ENCODE peak calls at places on chromosomes 1 and 21, in seven cellular contexts. I, A, E, W, C, D and S are unnamed samples.
A peak's percentile ranks its signal among the peaks of the same experiment; 100 is the strongest.

GRCh38 chr1:24872446-24872845 is 57.6 kb downstream of the RUNX3 start:
- ATAC-seq in I (no peak), A (no peak), E (peak; percentile 21), W (peak; percentile 43), C (no peak), D (no peak), S (no peak)

GRCh38 chr1:179229214-179230140 is at the start of gene ABL2:
- ATAC-seq in I (peak; percentile 77), A (peak; percentile 74), E (peak; percentile 80), W (peak; percentile 90), C (peak; percentile 78), D (peak; percentile 66), S (peak; percentile 69)

GRCh38 chr1:113751516-113751915 is 7.8 kb downstream of the PHTF1 start:
- ATAC-seq in I (no peak), A (no peak), E (no peak), W (no peak), C (no peak), D (no peak), S (no peak)

GRCh38 chr1:163974120-163974519 is 584.9 kb upstream of the PBX1 start:
- ATAC-seq in I (no peak), A (no peak), E (no peak), W (no peak), C (no peak), D (no peak), S (no peak)

GRCh38 chr1:6912507-6912906 is 127.3 kb downstream of the CAMTA1 start:
- ATAC-seq in I (no peak), A (no peak), E (no peak), W (no peak), C (peak; percentile 4), D (no peak), S (no peak)

GRCh38 chr1:15714438-15715136 is 21.5 kb upstream of the SLC25A34 start:
- ATAC-seq in I (no peak), A (peak; percentile 90), E (no peak), W (peak; percentile 75), C (peak; percentile 52), D (no peak), S (peak; percentile 88)

GRCh38 chr1:119285482-119285881 is 83.1 kb upstream of the HAO2 start:
- ATAC-seq in I (no peak), A (peak; percentile 93), E (no peak), W (peak; percentile 51), C (peak; percentile 62), D (no peak), S (no peak)

GRCh38 chr1:70429219-70429618 is 18.2 kb downstream of the CTH start:
- ATAC-seq in I (no peak), A (peak; percentile 42), E (no peak), W (no peak), C (no peak), D (peak; percentile 32), S (no peak)

GRCh38 chr1:11522400-11523235 is 43.7 kb downstream of the DISP3 start:
- ATAC-seq in I (no peak), A (no peak), E (no peak), W (no peak), C (no peak), D (no peak), S (no peak)

GRCh38 chr1:169729991-169730390 is 3.9 kb downstream of the SELE start:
- ATAC-seq in I (no peak), A (no peak), E (no peak), W (no peak), C (no peak), D (no peak), S (no peak)

GRCh38 chr1:199778324-199778955 is 249.1 kb upstream of the NR5A2 start:
- ATAC-seq in I (no peak), A (no peak), E (no peak), W (no peak), C (no peak), D (peak; percentile 46), S (no peak)

GRCh38 chr1:159915571-159916239 is 9.6 kb downstream of the TAGLN2 start:
- ATAC-seq in I (no peak), A (no peak), E (no peak), W (no peak), C (no peak), D (no peak), S (no peak)

GRCh38 chr21:42298237-42298636 is 17.0 kb downstream of the TFF3 start:
- ATAC-seq in I (no peak), A (no peak), E (no peak), W (no peak), C (no peak), D (peak; percentile 57), S (no peak)

GRCh38 chr1:9737057-9737456 is 85.5 kb downstream of the PIK3CD start:
- ATAC-seq in I (no peak), A (no peak), E (peak; percentile 79), W (no peak), C (no peak), D (no peak), S (no peak)

GRCh38 chr1:17831619-17832018 is 76.5 kb downstream of the ACTL8 start:
- ATAC-seq in I (no peak), A (peak; percentile 72), E (no peak), W (no peak), C (no peak), D (no peak), S (no peak)

GRCh38 chr1:68506386-68506785 is 9.5 kb upstream of the DEPDC1 start:
- ATAC-seq in I (no peak), A (no peak), E (no peak), W (no peak), C (no peak), D (no peak), S (no peak)

GRCh38 chr1:173436831-173437428 is 40.2 kb upstream of the PRDX6 start:
- ATAC-seq in I (no peak), A (no peak), E (no peak), W (no peak), C (no peak), D (no peak), S (no peak)

GRCh38 chr21:36193200-36193599 is 36.6 kb downstream of the DOP1B start:
- ATAC-seq in I (no peak), A (no peak), E (no peak), W (no peak), C (no peak), D (no peak), S (no peak)

GRCh38 chr1:44031051-44031899 is at the start of gene SLC6A9:
- ATAC-seq in I (peak; percentile 30), A (peak; percentile 48), E (peak; percentile 13), W (peak; percentile 19), C (peak; percentile 69), D (peak; percentile 24), S (peak; percentile 37)

GRCh38 chr21:44349847-44350772 is 3.3 kb upstream of the TRPM2 start:
- ATAC-seq in I (no peak), A (no peak), E (no peak), W (no peak), C (no peak), D (no peak), S (no peak)

GRCh38 chr21:44352253-44352860 is 1.1 kb upstream of the TRPM2 start:
- ATAC-seq in I (no peak), A (no peak), E (no peak), W (no peak), C (no peak), D (no peak), S (no peak)

GRCh38 chr21:44351535-44352252 is 1.7 kb upstream of the TRPM2 start:
- ATAC-seq in I (no peak), A (no peak), E (no peak), W (no peak), C (no peak), D (no peak), S (no peak)

GRCh38 chr21:44349416-44349846 is 4.0 kb upstream of the TRPM2 start:
- ATAC-seq in I (no peak), A (no peak), E (no peak), W (no peak), C (no peak), D (no peak), S (no peak)

GRCh38 chr21:44350773-44351481 is 2.5 kb upstream of the TRPM2 start:
- ATAC-seq in I (no peak), A (no peak), E (no peak), W (no peak), C (no peak), D (peak; percentile 30), S (no peak)
- H3K4me1 ChIP-seq in I (peaks cover 45% of the 10 kb centered on the region), A (no peaks in the 10 kb centered on the region), E (peaks cover 10% of the 10 kb centered on the region), W (peaks cover 10% of the 10 kb centered on the region), C (no peaks in the 10 kb centered on the region), D (no peaks in the 10 kb centered on the region), S (no peaks in the 10 kb centered on the region)

GRCh38 chr1:116833655-116834054 is 76.1 kb upstream of the PTGFRN start:
- ATAC-seq in I (no peak), A (no peak), E (no peak), W (no peak), C (no peak), D (no peak), S (no peak)
- H3K4me1 ChIP-seq in I (peaks cover 14% of the 10 kb centered on the region), A (no peaks in the 10 kb centered on the region), E (no peaks in the 10 kb centered on the region), W (peaks cover 4% of the 10 kb centered on the region), C (no peaks in the 10 kb centered on the region), D (no peaks in the 10 kb centered on the region), S (no peaks in the 10 kb centered on the region)

GRCh38 chr1:94301186-94301585 is 63.8 kb upstream of the ARHGAP29 start:
- ATAC-seq in I (no peak), A (no peak), E (no peak), W (no peak), C (no peak), D (peak; percentile 16), S (no peak)

GRCh38 chr1:94300731-94301130 is 63.3 kb upstream of the ARHGAP29 start:
- ATAC-seq in I (no peak), A (no peak), E (peak; percentile 50), W (no peak), C (no peak), D (peak; percentile 28), S (no peak)

GRCh38 chr1:94304553-94304952 is 67.2 kb upstream of the ARHGAP29 start:
- ATAC-seq in I (no peak), A (no peak), E (no peak), W (no peak), C (no peak), D (no peak), S (no peak)

GRCh38 chr1:94302497-94302896 is 65.1 kb upstream of the ARHGAP29 start:
- ATAC-seq in I (no peak), A (no peak), E (no peak), W (no peak), C (no peak), D (no peak), S (no peak)

GRCh38 chr1:94302960-94303359 is 65.6 kb upstream of the ARHGAP29 start:
- ATAC-seq in I (no peak), A (no peak), E (peak; percentile 47), W (no peak), C (no peak), D (no peak), S (no peak)
- H3K4me1 ChIP-seq in I (no peaks in the 10 kb centered on the region), A (peaks cover 9% of the 10 kb centered on the region), E (peaks cover 21% of the 10 kb centered on the region), W (peaks cover 46% of the 10 kb centered on the region), C (peaks cover 6% of the 10 kb centered on the region), D (peaks cover 49% of the 10 kb centered on the region), S (peaks cover 28% of the 10 kb centered on the region)

DNA sequence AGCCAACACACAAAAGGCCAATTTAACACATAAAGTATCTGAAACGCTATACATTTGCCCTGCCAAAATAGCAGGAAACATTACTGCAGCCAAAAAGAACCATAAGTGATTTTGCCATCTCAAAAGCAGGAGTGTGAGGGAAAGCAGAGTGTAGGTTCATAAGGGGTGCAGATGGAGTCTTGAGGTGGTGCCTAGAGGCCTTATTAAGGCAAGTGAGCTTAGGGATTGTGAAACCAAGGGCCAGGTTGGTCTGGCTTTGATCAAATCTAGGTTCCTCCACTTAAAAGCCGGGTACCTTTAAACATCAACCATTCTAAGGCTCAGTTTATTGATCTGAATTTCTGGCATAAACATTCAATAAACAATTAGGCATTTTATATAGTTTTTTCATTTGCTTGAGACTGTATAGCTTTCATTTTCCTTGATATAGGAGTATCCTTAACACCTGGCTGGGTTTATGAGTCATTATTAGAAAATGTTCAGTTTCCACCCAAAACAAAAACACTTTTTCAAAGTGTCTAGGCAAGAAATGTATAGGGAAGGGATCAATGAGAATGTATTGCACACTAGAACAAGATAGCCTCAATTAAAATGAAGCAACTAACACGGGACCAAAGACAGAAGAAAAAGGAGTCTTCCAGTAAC is 14.2 kb downstream of the JAK1 start:
- ATAC-seq in I (no peak), A (no peak), E (no peak), W (no peak), C (no peak), D (no peak), S (no peak)
- H3K4me1 ChIP-seq in I (peaks cover 16% of the 10 kb centered on the region), A (peaks cover 9% of the 10 kb centered on the region), E (peaks cover 40% of the 10 kb centered on the region), W (peaks cover 72% of the 10 kb centered on the region), C (peaks cover 2% of the 10 kb centered on the region), D (peaks cover 15% of the 10 kb centered on the region), S (peaks cover 63% of the 10 kb centered on the region)